ENCODE peak calls at places on chromosomes 2 and 18, in five cellular contexts. I is trophoblast cell, M is upper lobe of right lung, C is brain microvascular endothelial cell, O is colonic mucosa. F is an unnamed sample.

GRCh38 chr18:45008694-45009372 is 328.1 kb downstream of the SETBP1 start:
- DNase-seq in M (no peak), I (no peak), O (no peak), C (no peak), F (no peak)

GRCh38 chr18:22983175-22983574 is 50.0 kb downstream of the RBBP8 start:
- DNase-seq in I (no peak), O (no peak), C (no peak), M (no peak), F (peak)

GRCh38 chr18:49018553-49018943 is 67.8 kb upstream of the SMAD7 start:
- DNase-seq in O (peak), M (no peak), C (no peak), I (no peak), F (no peak)

GRCh38 chr2:142217804-142218203 is 87.0 kb upstream of the LRP1B start:
- DNase-seq in I (no peak), M (no peak), C (peak), O (no peak), F (no peak)

GRCh38 chr2:193584001-193584400 is 1389.3 kb upstream of the TMEFF2 start:
- DNase-seq in O (no peak), I (peak), M (no peak), C (no peak), F (peak)

GRCh38 chr2:12251121-12251520 is 465.6 kb upstream of the TRIB2 start:
- DNase-seq in O (no peak), M (no peak), I (no peak), C (no peak), F (no peak)

GRCh38 chr18:48817021-48817461 is 133.7 kb downstream of the SMAD7 start:
- DNase-seq in O (no peak), I (no peak), M (peak), C (no peak), F (no peak)

GRCh38 chr2:24710806-24711205 is 82.4 kb downstream of the PTRHD1 start:
- DNase-seq in C (no peak), I (no peak), O (no peak), M (no peak), F (no peak)

GRCh38 chr18:31720867-31721266 is 36.5 kb upstream of the B4GALT6 start:
- DNase-seq in C (no peak), M (no peak), I (no peak), O (no peak), F (no peak)

GRCh38 chr18:31723639-31723997 is 37.1 kb downstream of the SLC25A52 start:
- DNase-seq in I (no peak), O (no peak), C (no peak), M (no peak), F (peak)

GRCh38 chr18:31722369-31722957 is 38.1 kb upstream of the B4GALT6 start:
- DNase-seq in O (peak), I (peak), C (peak), M (peak), F (peak)

GRCh38 chr18:31721596-31721995 is 37.2 kb upstream of the B4GALT6 start:
- DNase-seq in C (no peak), I (no peak), M (no peak), O (no peak), F (no peak)

DNA sequence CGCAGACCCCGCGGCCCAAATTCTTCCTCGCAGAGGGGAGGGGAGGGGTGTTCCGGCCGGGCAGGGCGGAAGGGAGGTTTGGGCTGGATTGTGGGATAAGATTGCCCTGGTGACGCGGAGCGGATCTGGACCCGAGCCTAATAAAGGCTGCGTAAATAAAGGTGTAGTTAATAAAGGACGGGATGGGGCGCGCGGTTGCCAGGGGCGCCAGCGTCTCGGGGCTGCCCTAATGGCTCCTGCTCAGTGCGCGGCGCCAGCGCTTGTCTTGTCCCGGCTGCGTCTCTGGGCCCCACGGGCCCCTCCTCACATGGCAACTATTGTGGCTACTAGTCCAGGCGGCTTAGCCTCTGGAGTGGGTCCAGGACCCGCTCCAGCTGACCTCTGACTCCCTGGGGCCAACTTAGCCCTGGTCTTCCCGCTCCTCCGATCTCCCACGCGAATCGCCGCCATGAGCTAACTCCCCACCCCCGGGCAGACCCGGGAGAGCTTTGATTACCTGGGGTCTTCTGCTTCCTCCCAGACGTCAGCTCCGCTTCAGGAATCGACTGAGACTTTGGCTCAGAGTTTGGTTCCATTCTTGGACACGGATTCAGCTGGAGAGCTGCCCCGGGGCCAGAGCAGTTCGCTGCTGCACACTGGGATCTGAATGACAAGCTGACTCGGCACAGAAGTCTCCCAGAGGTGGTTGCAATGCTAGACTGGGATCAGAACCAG is 36.5 kb downstream of the SLC25A52 start:
- DNase-seq in O (no peak), M (peak), C (no peak), I (no peak), F (peak)
- H3K4me3 ChIP-seq in O (peak), M (peak), C (peak), I (no peak), F (peak)

GRCh38 chr2:120442541-120442922 is 96.6 kb downstream of the INHBB start:
- DNase-seq in M (no peak), O (no peak), I (no peak), C (no peak), F (no peak)
- H3K27ac ChIP-seq in M (peak), O (no peak), I (no peak), C (no peak), F (no peak)

DNA sequence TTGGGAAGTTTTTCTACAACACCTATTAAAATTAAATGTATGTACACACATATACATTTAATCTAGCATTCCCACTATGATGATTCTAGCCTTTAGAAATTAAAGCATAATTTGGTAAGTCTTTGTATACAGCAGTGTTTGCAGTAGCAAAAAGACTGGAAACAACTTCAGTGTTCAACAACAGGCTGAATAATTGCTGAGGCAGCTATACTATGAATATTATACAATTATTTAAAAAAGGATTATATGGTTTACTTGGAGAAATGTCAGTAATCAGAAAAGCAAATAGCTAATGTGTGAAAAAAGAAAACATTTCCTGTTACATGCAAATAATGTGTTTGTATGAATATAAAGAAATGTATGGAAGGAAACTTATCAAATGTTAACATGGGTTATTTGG is 1.4 kb upstream of the ZNF638 start:
- DNase-seq in O (no peak), I (no peak), C (no peak), M (no peak), F (no peak)
- H3K4me3 ChIP-seq in O (no peak), I (no peak), C (no peak), M (no peak), F (no peak)

GRCh38 chr2:16025211-16025875 is 85.0 kb downstream of the MYCN start:
- DNase-seq in M (no peak), I (no peak), C (no peak), O (no peak), F (no peak)

GRCh38 chr2:16020389-16021008 is 80.1 kb downstream of the MYCN start:
- DNase-seq in C (no peak), I (no peak), O (no peak), M (no peak), F (no peak)

GRCh38 chr2:16021611-16022363 is 81.4 kb downstream of the MYCN start:
- DNase-seq in I (no peak), M (no peak), C (no peak), O (no peak), F (no peak)

GRCh38 chr2:16023663-16024360 is 83.5 kb downstream of the MYCN start:
- DNase-seq in C (no peak), O (no peak), I (no peak), M (no peak), F (no peak)

GRCh38 chr2:16022548-16023240 is 82.3 kb downstream of the MYCN start:
- DNase-seq in M (no peak), I (no peak), O (no peak), C (no peak), F (no peak)
- H3K27ac ChIP-seq in M (no peak), I (no peak), O (no peak), C (no peak), F (no peak)

GRCh38 chr2:97751752-97752151 is 38.4 kb downstream of the ZAP70 start:
- DNase-seq in C (no peak), I (no peak), M (no peak), O (no peak), F (no peak)
- H3K4me3 ChIP-seq in C (no peak), I (no peak), M (no peak), O (no peak), F (no peak)